ENCODE peak calls at places on chromosome 10, in nine cellular contexts. K is IMR-90; X is astrocyte; B is kidney; M is suprapubic skin; A is lower leg skin; C is CD8-positive, alpha-beta T cell; V is lower lobe of right lung; I is AG04449. E is an unnamed sample.

GRCh38 chr10:78162867-78163266 is 129.2 kb downstream of the RPS24 start:
- DNase-seq in K (peak), X (no peak), B (no peak), M (no peak), A (no peak), C (no peak), V (no peak), I (no peak), E (no peak)

GRCh38 chr10:89369142-89370105 is 8.4 kb upstream of the IFIT1B start:
- DNase-seq in K (peak), X (peak), B (no peak), M (no peak), A (no peak), C (no peak), V (no peak), I (no peak), E (no peak)

GRCh38 chr10:126972622-126973414 is 67.6 kb downstream of the DOCK1 start:
- DNase-seq in K (peak), X (peak), B (no peak), M (peak), A (no peak), C (no peak), V (no peak), I (peak), E (no peak)

GRCh38 chr10:21526952-21527633 is 1.6 kb upstream of the SKIDA1 start:
- DNase-seq in K (peak), X (no peak), B (peak), M (no peak), A (peak), C (no peak), V (peak), I (no peak), E (no peak)

GRCh38 chr10:9069136-9069535 is 1014.6 kb downstream of the GATA3 start:
- DNase-seq in K (no peak), X (peak), B (no peak), M (no peak), A (no peak), C (no peak), V (no peak), I (no peak), E (no peak)

GRCh38 chr10:96720422-96721206 is at the start of gene PIK3AP1:
- DNase-seq in K (no peak), X (no peak), B (peak), M (no peak), A (peak), C (peak), V (peak), I (no peak), E (peak)

GRCh38 chr10:66049335-66049734 is 876.5 kb upstream of the LRRTM3 start:
- DNase-seq in K (no peak), X (no peak), B (no peak), M (no peak), A (no peak), C (no peak), V (no peak), I (no peak), E (no peak)

GRCh38 chr10:114441107-114441506 is 36.8 kb upstream of the AFAP1L2 start:
- DNase-seq in K (no peak), X (no peak), B (no peak), M (no peak), A (no peak), C (no peak), V (no peak), I (no peak), E (no peak)

GRCh38 chr10:60069311-60069710 is 163.0 kb upstream of the CCDC6 start:
- DNase-seq in K (no peak), X (no peak), B (no peak), M (no peak), A (no peak), C (no peak), V (no peak), I (no peak), E (no peak)

GRCh38 chr10:73731588-73732375 is 12.4 kb upstream of the SEC24C start:
- DNase-seq in K (no peak), X (no peak), B (peak), M (no peak), A (no peak), C (no peak), V (no peak), I (no peak), E (no peak)

GRCh38 chr10:29535012-29535777 is 99.6 kb downstream of the SVIL start:
- DNase-seq in K (peak), X (peak), B (peak), M (no peak), A (peak), C (no peak), V (peak), I (peak), E (no peak)

GRCh38 chr10:5527332-5528200 is 2.8 kb downstream of the CALML3 start:
- DNase-seq in K (no peak), X (no peak), B (no peak), M (peak), A (peak), C (no peak), V (peak), I (no peak), E (peak)

GRCh38 chr10:46544989-46545791 is 11.3 kb downstream of the GPRIN2 start:
- DNase-seq in K (no peak), X (no peak), B (peak), M (peak), A (peak), C (no peak), V (peak), I (no peak), E (peak)

GRCh38 chr10:12975266-12975665 is 26.2 kb downstream of the CCDC3 start:
- DNase-seq in K (no peak), X (no peak), B (no peak), M (peak), A (peak), C (no peak), V (no peak), I (no peak), E (no peak)

GRCh38 chr10:60757422-60757895 is 20.8 kb upstream of the CDK1 start:
- DNase-seq in K (peak), X (no peak), B (no peak), M (no peak), A (no peak), C (no peak), V (no peak), I (no peak), E (no peak)

GRCh38 chr10:13271552-13272163 is 28.2 kb downstream of the PHYH start:
- DNase-seq in K (peak), X (no peak), B (peak), M (no peak), A (peak), C (peak), V (no peak), I (no peak), E (no peak)

GRCh38 chr10:35916791-35917190 is 274.7 kb upstream of the FZD8 start:
- DNase-seq in K (peak), X (no peak), B (no peak), M (no peak), A (no peak), C (no peak), V (no peak), I (no peak), E (no peak)
- TF ChIP-seq CTCF in K (peak), X (no peak), B (no peak), M (no peak), A (no peak), C (no peak), V (no peak), I (no peak), E (no peak)

DNA sequence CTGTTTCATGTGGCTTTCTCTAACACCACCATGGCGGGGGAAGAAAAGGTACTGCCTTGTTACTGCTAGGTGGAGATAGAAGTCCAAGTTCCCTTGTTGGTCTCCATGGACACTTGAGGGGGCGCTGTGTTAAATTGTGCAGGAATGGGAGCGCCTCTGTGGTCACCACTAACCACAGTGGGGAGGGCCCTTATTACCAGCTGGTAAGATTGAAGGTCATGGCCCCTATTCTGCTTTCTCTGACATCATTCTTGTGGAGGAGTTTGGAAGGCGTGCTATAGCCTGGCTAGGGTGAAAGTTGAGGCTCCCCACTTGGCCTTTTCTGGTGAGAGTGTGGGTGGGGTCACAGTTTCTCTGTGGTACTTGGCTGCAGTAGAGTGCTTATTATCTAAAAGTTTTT is 14.9 kb upstream of the MXI1 start:
- DNase-seq in K (no peak), X (no peak), B (no peak), M (no peak), A (no peak), C (peak), V (no peak), I (no peak), E (no peak)
- TF ChIP-seq CTCF in K (no peak), X (no peak), B (no peak), M (no peak), A (no peak), C (no peak), V (no peak), I (no peak), E (no peak)

DNA sequence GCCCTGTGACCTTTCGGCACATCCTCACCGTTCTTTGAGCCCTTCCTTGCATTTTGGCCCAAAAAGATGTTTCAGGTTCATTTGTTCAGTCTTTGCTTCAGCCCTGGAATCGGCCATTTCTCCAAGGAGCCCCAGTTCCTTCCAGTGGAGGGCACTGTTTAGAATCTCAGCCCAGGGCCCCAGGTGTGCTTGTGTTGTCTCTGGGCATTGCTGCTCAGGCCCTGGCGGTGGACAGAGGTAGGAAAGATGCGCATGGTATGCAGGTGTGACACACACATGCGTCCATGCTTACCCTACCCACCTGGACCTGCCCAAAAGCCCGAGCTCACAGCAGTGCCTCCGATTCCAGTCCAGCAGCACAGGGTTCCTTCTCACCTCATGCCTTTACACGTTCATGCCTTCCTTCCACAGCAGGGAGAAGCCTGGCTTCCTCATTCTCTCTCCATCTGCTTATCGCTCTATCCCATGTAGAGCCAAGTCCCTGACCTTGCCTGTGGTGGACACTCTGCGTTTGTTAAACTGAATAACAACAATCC is 70.6 kb downstream of the LHPP start:
- DNase-seq in K (no peak), X (no peak), B (peak), M (no peak), A (no peak), C (no peak), V (no peak), I (no peak), E (no peak)
- TF ChIP-seq CTCF in K (peak), X (peak), B (no peak), M (no peak), A (no peak), C (no peak), V (no peak), I (peak), E (no peak)

DNA sequence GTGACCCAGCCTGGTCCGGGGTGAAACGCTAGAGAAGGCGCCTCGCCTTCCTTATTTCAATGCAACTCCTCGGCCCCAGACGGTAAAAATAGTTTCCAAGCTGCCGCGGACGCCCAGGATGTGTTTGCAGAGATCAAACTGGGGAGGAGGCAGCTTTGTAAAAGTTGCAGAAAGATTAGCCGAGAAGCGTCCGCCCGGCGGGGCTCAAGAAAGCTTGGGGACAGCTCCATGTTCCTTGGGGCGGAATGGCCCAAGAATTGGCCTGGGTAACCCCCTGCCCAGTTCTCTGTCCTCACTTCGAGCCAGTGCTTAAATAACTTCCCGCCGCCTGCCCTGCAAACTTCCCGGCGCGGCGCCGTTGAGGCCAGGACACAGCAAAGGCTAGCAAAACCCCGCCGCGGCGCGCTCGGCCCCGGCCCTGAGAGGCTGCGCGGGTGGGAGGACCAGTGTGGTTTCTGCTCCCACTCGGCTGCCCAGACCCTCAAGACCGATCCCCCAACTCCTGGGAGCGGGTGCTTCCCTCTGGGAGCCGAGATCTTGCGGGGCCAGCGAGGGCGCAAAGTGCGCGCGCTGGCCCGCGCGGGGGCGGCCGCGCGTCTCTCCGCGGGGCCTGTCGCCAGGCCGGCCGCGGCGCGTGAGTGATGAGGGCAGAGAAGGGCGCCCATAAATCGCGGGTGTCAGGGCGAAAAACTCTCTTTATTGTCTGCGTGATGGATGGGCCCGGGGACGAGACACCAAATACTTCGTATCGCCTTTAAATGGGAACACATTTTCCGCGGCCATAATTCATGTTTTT is 6.3 kb upstream of the ZNF503 start:
- DNase-seq in K (no peak), X (no peak), B (peak), M (no peak), A (peak), C (no peak), V (peak), I (no peak), E (no peak)
- TF ChIP-seq CTCF in K (peak), X (no peak), B (no peak), M (no peak), A (no peak), C (no peak), V (peak), I (no peak), E (peak)